ENCODE peak calls at places on chromosomes 12 and 14, in six cellular contexts. S, V, J, M, N and H are unnamed samples.

GRCh38 chr14:65352964-65353530 is 59.5 kb upstream of the FUT8 start:
- DNase-seq in J (no peak), N (no peak), M (peak; percentile 71), S (no peak), V (no peak), H (peak; percentile 89)

GRCh38 chr14:38238881-38239280 is 17.0 kb downstream of the CLEC14A start:
- DNase-seq in V (no peak), N (no peak), S (no peak), J (no peak), M (no peak), H (peak; percentile 17)

GRCh38 chr12:55733021-55733555 is 4.3 kb upstream of the CD63 start:
- DNase-seq in M (no peak), V (no peak), N (no peak), J (no peak), S (no peak), H (no peak)

GRCh38 chr12:80040075-80040738 is 59.1 kb upstream of the OTOGL start:
- DNase-seq in J (peak; percentile 72), V (no peak), S (no peak), M (no peak), N (no peak), H (no peak)

GRCh38 chr14:82837611-82838140 is 1304.0 kb upstream of the SEL1L start:
- DNase-seq in N (no peak), M (no peak), V (no peak), J (no peak), S (no peak), H (no peak)

GRCh38 chr12:49055978-49056754 is 4.4 kb downstream of the KMT2D start:
- DNase-seq in N (peak; percentile 47), V (no peak), J (peak; percentile 86), M (peak; percentile 43), S (peak; percentile 76), H (peak; percentile 57)

GRCh38 chr12:110199360-110200123 is 75.4 kb downstream of the IFT81 start:
- DNase-seq in J (peak; percentile 88), S (no peak), N (no peak), V (no peak), M (peak; percentile 2), H (peak; percentile 13)

GRCh38 chr12:113899844-113900471 is 66.2 kb downstream of the RBM19 start:
- DNase-seq in V (no peak), S (peak; percentile 41), J (no peak), M (no peak), N (peak; percentile 11), H (no peak)

GRCh38 chr12:75578546-75578945 is 67.1 kb upstream of the KRR1 start:
- DNase-seq in N (no peak), V (no peak), S (no peak), M (no peak), J (no peak), H (no peak)

GRCh38 chr12:113364698-113365097 is 6.3 kb downstream of the PLBD2 start:
- DNase-seq in N (no peak), M (no peak), J (no peak), V (no peak), S (no peak), H (no peak)

GRCh38 chr14:58171090-58171489 is 19.1 kb upstream of the ARMH4 start:
- DNase-seq in N (peak; percentile 79), V (peak; percentile 30), M (peak; percentile 94), J (peak; percentile 78), S (peak; percentile 58), H (peak; percentile 89)